ENCODE peak calls at places on chromosomes 12 and 14, in four cellular contexts. One of them, this sample, is unnamed.

GRCh38 chr14:23252420-23253333 is 14.9 kb downstream of the RNF212B start:
- DNase-seq in tibial artery: no peak
- DNase-seq in CD4-positive, CD25-positive, alpha-beta regulatory T cell: no peak
- DNase-seq in BE2C: no peak
- DNase-seq in this sample: no peak

GRCh38 chr14:35046048-35046750 is at the start of gene FAM177A1:
- DNase-seq in tibial artery: peak; percentile 97
- DNase-seq in BE2C: peak; percentile 99
- DNase-seq in CD4-positive, CD25-positive, alpha-beta regulatory T cell: peak; percentile 99
- DNase-seq in this sample: peak; percentile 98

GRCh38 chr14:96962337-96962736 is 165.2 kb downstream of the VRK1 start:
- DNase-seq in CD4-positive, CD25-positive, alpha-beta regulatory T cell: no peak
- DNase-seq in tibial artery: no peak
- DNase-seq in BE2C: no peak
- DNase-seq in this sample: no peak

GRCh38 chr12:68796399-68796798 is 11.6 kb upstream of the MDM2 start:
- DNase-seq in CD4-positive, CD25-positive, alpha-beta regulatory T cell: no peak
- DNase-seq in tibial artery: no peak
- DNase-seq in BE2C: no peak
- DNase-seq in this sample: no peak

GRCh38 chr12:90234455-90234854 is 525.8 kb upstream of the ATP2B1 start:
- DNase-seq in tibial artery: no peak
- DNase-seq in BE2C: no peak
- DNase-seq in CD4-positive, CD25-positive, alpha-beta regulatory T cell: no peak
- DNase-seq in this sample: no peak

GRCh38 chr12:46224401-46224800 is 44.4 kb downstream of the SLC38A1 start:
- DNase-seq in tibial artery: peak; percentile 80
- DNase-seq in BE2C: no peak
- DNase-seq in CD4-positive, CD25-positive, alpha-beta regulatory T cell: no peak
- DNase-seq in this sample: no peak

GRCh38 chr14:75995372-75996041 is 9.9 kb downstream of the IFT43 start:
- DNase-seq in tibial artery: peak; percentile 71
- DNase-seq in CD4-positive, CD25-positive, alpha-beta regulatory T cell: no peak
- DNase-seq in BE2C: no peak
- DNase-seq in this sample: no peak

GRCh38 chr14:32366256-32366655 is 37.2 kb downstream of the AKAP6 start:
- DNase-seq in BE2C: peak; percentile 46
- DNase-seq in CD4-positive, CD25-positive, alpha-beta regulatory T cell: no peak
- DNase-seq in tibial artery: no peak
- DNase-seq in this sample: no peak

GRCh38 chr12:119649202-119649808 is 18.6 kb upstream of the PRKAB1 start:
- DNase-seq in tibial artery: no peak
- DNase-seq in BE2C: no peak
- DNase-seq in CD4-positive, CD25-positive, alpha-beta regulatory T cell: no peak
- DNase-seq in this sample: no peak

GRCh38 chr12:53575502-53576264 is 50.5 kb downstream of the ATF7 start:
- DNase-seq in BE2C: no peak
- DNase-seq in tibial artery: no peak
- DNase-seq in CD4-positive, CD25-positive, alpha-beta regulatory T cell: no peak
- DNase-seq in this sample: no peak

GRCh38 chr12:25691865-25692114 is 138.7 kb upstream of the LMNTD1 start:
- DNase-seq in tibial artery: no peak
- DNase-seq in CD4-positive, CD25-positive, alpha-beta regulatory T cell: no peak
- DNase-seq in BE2C: no peak
- DNase-seq in this sample: no peak

GRCh38 chr14:104552738-104553125 is 26.8 kb upstream of the C14orf180 start:
- DNase-seq in tibial artery: no peak
- DNase-seq in BE2C: peak; percentile 4
- DNase-seq in CD4-positive, CD25-positive, alpha-beta regulatory T cell: no peak
- DNase-seq in this sample: no peak
- H3K27me3 ChIP-seq in tibial artery: peaks cover 90% of the 10 kb centered on the region
- H3K27me3 ChIP-seq in BE2C: no peaks in the 10 kb centered on the region
- H3K27me3 ChIP-seq in CD4-positive, CD25-positive, alpha-beta regulatory T cell: no peaks in the 10 kb centered on the region
- H3K27me3 ChIP-seq in this sample: peaks cover 2% of the 10 kb centered on the region

DNA sequence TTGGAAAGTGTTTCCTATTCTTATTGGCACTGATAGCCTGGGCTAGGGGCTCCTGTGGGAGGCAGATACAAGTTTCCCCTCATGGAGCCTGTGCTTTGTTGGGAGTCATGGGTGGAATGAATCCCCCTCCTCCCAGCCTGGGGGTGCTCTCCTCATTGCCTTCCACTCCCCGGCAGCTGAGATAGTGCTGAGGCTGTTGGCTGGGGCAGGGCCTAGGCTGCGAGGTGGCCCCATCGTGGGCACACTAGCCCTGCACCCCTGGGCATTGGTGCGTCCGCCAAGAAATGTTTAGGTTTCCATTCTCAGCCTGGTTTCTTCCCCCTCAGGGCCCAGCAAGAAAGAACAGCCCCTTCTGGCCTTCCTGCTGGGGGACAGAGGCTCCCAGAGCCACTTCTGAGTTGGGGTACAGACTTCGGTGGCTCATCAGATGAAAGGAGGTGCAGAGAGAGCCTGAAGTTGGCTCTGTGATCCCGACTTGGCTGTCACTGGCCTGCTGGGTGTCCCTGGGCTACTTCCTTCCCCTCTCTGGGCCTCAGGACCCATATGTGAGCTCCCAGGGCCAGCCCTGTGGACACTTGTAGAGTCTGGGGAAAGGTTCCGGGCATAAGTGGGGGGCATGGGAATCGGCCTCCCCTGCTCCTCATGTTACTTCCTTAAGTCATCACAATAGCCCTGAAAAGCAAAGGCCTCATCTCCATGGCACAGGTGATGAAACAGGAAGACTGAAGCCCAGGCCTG is 2.7 kb upstream of the ARL6IP4 start:
- DNase-seq in BE2C: no peak
- DNase-seq in CD4-positive, CD25-positive, alpha-beta regulatory T cell: no peak
- DNase-seq in tibial artery: no peak
- DNase-seq in this sample: no peak
- H3K27me3 ChIP-seq in BE2C: no peaks in the 10 kb centered on the region
- H3K27me3 ChIP-seq in CD4-positive, CD25-positive, alpha-beta regulatory T cell: no peaks in the 10 kb centered on the region
- H3K27me3 ChIP-seq in tibial artery: no peaks in the 10 kb centered on the region
- H3K27me3 ChIP-seq in this sample: no peaks in the 10 kb centered on the region

DNA sequence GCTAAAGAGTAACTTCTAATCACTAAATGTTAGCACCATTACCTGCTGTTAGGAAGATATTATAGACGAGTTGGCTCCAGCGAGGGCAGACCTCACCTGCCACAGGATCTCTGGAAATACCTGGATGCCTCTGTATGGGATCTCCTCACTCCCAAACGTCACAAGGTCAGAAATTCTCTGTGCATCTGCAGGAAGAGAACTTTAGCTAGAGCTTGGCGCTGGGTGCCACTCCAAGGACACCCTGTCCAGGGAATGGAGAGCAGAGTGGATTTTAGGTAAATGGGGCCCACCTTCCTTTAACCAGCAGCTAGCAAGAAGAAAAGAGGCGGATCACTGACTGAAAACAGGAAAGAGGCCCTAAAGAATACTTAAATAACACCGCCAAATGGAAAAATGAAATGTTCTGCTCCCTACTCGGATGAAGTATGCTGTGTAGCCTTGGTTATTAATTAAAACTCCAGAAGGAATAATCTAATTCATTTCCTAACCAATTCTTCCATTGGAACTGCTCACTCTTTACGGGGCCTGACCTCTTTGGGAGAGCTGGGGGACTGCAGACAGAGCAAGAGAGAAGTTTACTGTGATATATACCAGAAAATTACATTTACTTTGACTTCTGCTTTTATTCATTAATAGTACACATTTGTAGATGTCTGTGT is 4.2 kb upstream of the FOXG1 start:
- DNase-seq in BE2C: no peak
- DNase-seq in CD4-positive, CD25-positive, alpha-beta regulatory T cell: no peak
- DNase-seq in tibial artery: no peak
- DNase-seq in this sample: no peak
- H3K27me3 ChIP-seq in BE2C: peaks cover 72% of the 10 kb centered on the region
- H3K27me3 ChIP-seq in CD4-positive, CD25-positive, alpha-beta regulatory T cell: peaks cover 21% of the 10 kb centered on the region
- H3K27me3 ChIP-seq in tibial artery: peaks cover 98% of the 10 kb centered on the region
- H3K27me3 ChIP-seq in this sample: no peaks in the 10 kb centered on the region

GRCh38 chr14:99274346-99275221 is 2.6 kb upstream of the BCL11B start:
- DNase-seq in BE2C: peak; percentile 79
- DNase-seq in tibial artery: peak; percentile 53
- DNase-seq in CD4-positive, CD25-positive, alpha-beta regulatory T cell: peak; percentile 40
- DNase-seq in this sample: peak; percentile 50
- H3K27me3 ChIP-seq in BE2C: peaks cover 93% of the 10 kb centered on the region
- H3K27me3 ChIP-seq in tibial artery: peaks cover 63% of the 10 kb centered on the region
- H3K27me3 ChIP-seq in CD4-positive, CD25-positive, alpha-beta regulatory T cell: no peaks in the 10 kb centered on the region
- H3K27me3 ChIP-seq in this sample: no peaks in the 10 kb centered on the region

GRCh38 chr12:51848843-51849735 is 571 bp upstream of the FIGNL2 start:
- DNase-seq in BE2C: no peak
- DNase-seq in tibial artery: no peak
- DNase-seq in CD4-positive, CD25-positive, alpha-beta regulatory T cell: no peak
- DNase-seq in this sample: no peak

GRCh38 chr12:51847830-51848727 is at the start of gene FIGNL2:
- DNase-seq in tibial artery: no peak
- DNase-seq in CD4-positive, CD25-positive, alpha-beta regulatory T cell: no peak
- DNase-seq in BE2C: no peak
- DNase-seq in this sample: no peak

GRCh38 chr12:51846911-51847829 is 1.3 kb downstream of the FIGNL2 start:
- DNase-seq in tibial artery: no peak
- DNase-seq in CD4-positive, CD25-positive, alpha-beta regulatory T cell: no peak
- DNase-seq in BE2C: peak; percentile 85
- DNase-seq in this sample: no peak

GRCh38 chr12:51845451-51845850 is 3.1 kb downstream of the FIGNL2 start:
- DNase-seq in CD4-positive, CD25-positive, alpha-beta regulatory T cell: no peak
- DNase-seq in tibial artery: no peak
- DNase-seq in BE2C: no peak
- DNase-seq in this sample: no peak

DNA sequence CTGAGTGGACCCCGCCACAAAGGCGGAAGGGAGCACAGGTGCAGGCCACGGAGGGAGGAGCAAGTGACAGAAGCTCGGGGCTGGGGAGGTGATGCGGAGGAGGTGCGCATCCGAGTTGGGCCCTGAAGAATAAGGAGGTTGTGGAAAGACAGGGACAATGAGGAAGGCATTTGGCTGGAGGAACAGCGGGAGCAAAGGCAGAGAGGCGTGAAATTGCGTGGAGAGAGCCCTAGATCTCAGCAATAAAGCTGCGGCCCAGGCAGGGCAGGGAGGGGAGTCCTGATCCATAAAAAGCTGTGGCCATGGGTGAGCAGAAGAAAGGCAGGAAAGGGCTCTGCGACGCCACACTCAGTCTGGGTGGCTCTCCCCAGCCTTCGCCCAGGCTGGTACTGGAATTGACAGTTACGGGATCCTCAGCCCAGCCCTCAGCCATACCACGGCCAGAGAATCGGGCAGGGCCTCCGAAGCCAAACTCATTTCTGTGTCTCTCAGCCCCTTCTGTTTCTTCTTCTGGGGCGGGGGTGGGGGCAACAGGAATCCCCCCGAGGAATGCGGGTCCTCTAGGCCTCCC is 2.2 kb downstream of the FIGNL2 start:
- DNase-seq in BE2C: no peak
- DNase-seq in CD4-positive, CD25-positive, alpha-beta regulatory T cell: no peak
- DNase-seq in tibial artery: no peak
- DNase-seq in this sample: no peak
- H3K27me3 ChIP-seq in BE2C: no peaks in the 10 kb centered on the region
- H3K27me3 ChIP-seq in CD4-positive, CD25-positive, alpha-beta regulatory T cell: peaks cover 9% of the 10 kb centered on the region
- H3K27me3 ChIP-seq in tibial artery: peaks cover 81% of the 10 kb centered on the region
- H3K27me3 ChIP-seq in this sample: peaks cover 2% of the 10 kb centered on the region

GRCh38 chr12:130717752-130718151 is 1.7 kb upstream of the RIMBP2 start:
- DNase-seq in BE2C: no peak
- DNase-seq in CD4-positive, CD25-positive, alpha-beta regulatory T cell: no peak
- DNase-seq in tibial artery: no peak
- DNase-seq in this sample: no peak
- H3K27me3 ChIP-seq in BE2C: no peaks in the 10 kb centered on the region
- H3K27me3 ChIP-seq in CD4-positive, CD25-positive, alpha-beta regulatory T cell: peaks cover 3% of the 10 kb centered on the region
- H3K27me3 ChIP-seq in tibial artery: peaks cover 47% of the 10 kb centered on the region
- H3K27me3 ChIP-seq in this sample: no peaks in the 10 kb centered on the region

GRCh38 chr12:132436791-132437251 is 53.1 kb upstream of the FBRSL1 start:
- DNase-seq in tibial artery: no peak
- DNase-seq in CD4-positive, CD25-positive, alpha-beta regulatory T cell: no peak
- DNase-seq in BE2C: no peak
- DNase-seq in this sample: no peak

GRCh38 chr12:132437252-132438138 is 52.5 kb upstream of the FBRSL1 start:
- DNase-seq in tibial artery: no peak
- DNase-seq in CD4-positive, CD25-positive, alpha-beta regulatory T cell: no peak
- DNase-seq in BE2C: no peak
- DNase-seq in this sample: no peak

GRCh38 chr12:132438139-132438700 is 51.7 kb upstream of the FBRSL1 start:
- DNase-seq in tibial artery: no peak
- DNase-seq in BE2C: no peak
- DNase-seq in CD4-positive, CD25-positive, alpha-beta regulatory T cell: no peak
- DNase-seq in this sample: no peak

GRCh38 chr12:132433641-132434395 is 56.1 kb upstream of the FBRSL1 start:
- DNase-seq in tibial artery: no peak
- DNase-seq in BE2C: no peak
- DNase-seq in CD4-positive, CD25-positive, alpha-beta regulatory T cell: no peak
- DNase-seq in this sample: no peak

DNA sequence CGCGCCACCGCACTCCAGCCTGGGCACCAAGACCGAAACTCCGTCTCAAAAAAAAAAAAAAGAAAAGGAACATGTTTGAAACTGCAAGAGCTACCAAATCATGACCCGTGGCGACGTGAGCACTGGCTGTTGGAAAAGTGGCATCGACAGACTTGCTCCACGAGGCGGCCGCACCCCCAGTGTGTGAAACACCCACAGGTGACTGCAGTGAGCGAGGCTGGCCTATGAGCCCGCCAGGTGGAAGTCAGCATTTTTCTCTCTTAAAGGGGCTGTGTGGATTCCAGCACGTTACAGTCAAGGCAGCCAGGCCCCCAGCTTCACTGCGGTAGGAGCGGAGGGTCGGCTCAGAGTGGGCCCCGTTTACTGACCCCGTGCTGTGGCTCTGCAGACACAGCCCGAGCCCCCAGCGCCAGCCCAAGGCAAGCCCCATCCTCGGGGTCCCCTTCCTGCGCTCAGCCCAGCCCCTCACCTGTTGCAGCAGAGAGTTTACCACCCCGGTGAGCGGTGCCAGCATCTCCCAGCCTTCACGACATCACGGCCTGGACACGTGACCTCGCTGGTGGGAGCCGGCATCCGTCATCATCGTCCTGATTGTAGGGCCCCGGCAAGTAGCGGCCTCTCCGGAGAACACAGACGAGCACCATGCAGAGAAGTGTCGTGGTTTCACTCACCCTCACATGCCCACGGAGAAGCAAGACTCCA is 54.3 kb upstream of the FBRSL1 start:
- DNase-seq in tibial artery: no peak
- DNase-seq in BE2C: no peak
- DNase-seq in CD4-positive, CD25-positive, alpha-beta regulatory T cell: no peak
- DNase-seq in this sample: no peak
- H3K27me3 ChIP-seq in tibial artery: peaks cover 66% of the 10 kb centered on the region
- H3K27me3 ChIP-seq in BE2C: peaks cover 16% of the 10 kb centered on the region
- H3K27me3 ChIP-seq in CD4-positive, CD25-positive, alpha-beta regulatory T cell: no peaks in the 10 kb centered on the region
- H3K27me3 ChIP-seq in this sample: peaks cover 2% of the 10 kb centered on the region

This sample was measured in GM06990.